ENCODE peak calls at places on chromosomes 5 and 9, in eight cellular contexts. Y is epithelial cell of esophagus, M is progenitor cell of endocrine pancreas, A is AG09319, C is GM12865, E is heart left ventricle, O is ovary, I is AG04449. P is an unnamed sample.

GRCh38 chr9:25557645-25558300 is 120.5 kb downstream of the TUSC1 start:
- DNase-seq in I (no peak), O (no peak), Y (no peak), E (no peak), M (no peak), C (no peak), A (no peak), P (no peak)

GRCh38 chr9:27634879-27635278 is 61.6 kb upstream of the C9orf72 start:
- DNase-seq in I (no peak), Y (no peak), O (no peak), M (no peak), C (peak), E (no peak), A (no peak), P (no peak)

GRCh38 chr5:137858223-137858916 is 9.3 kb upstream of the MYOT start:
- DNase-seq in A (peak), C (peak), I (no peak), O (no peak), M (no peak), E (no peak), Y (peak), P (no peak)

GRCh38 chr9:38619556-38620447 is 594 bp downstream of the ANKRD18A start:
- DNase-seq in A (no peak), C (no peak), O (no peak), E (no peak), M (no peak), I (no peak), Y (peak), P (no peak)

GRCh38 chr5:165029471-165029870 is 1524.1 kb downstream of the MAT2B start:
- DNase-seq in E (no peak), O (no peak), C (peak), M (no peak), I (no peak), Y (peak), A (no peak), P (no peak)

GRCh38 chr9:102550266-102550665 is 444.9 kb upstream of the CYLC2 start:
- DNase-seq in A (no peak), E (no peak), M (no peak), Y (no peak), I (no peak), O (no peak), C (no peak), P (no peak)

GRCh38 chr9:121989010-121989409 is 104.1 kb downstream of the TTLL11 start:
- DNase-seq in A (no peak), O (no peak), C (no peak), Y (peak), I (no peak), M (no peak), E (no peak), P (no peak)

GRCh38 chr5:132219981-132220380 is 7.7 kb downstream of the P4HA2 start:
- DNase-seq in I (no peak), M (no peak), E (no peak), Y (peak), C (no peak), A (no peak), O (no peak), P (no peak)

GRCh38 chr9:93594041-93594756 is 17.8 kb downstream of the PHF2 start:
- DNase-seq in M (no peak), E (no peak), A (no peak), I (no peak), C (no peak), Y (peak), O (no peak), P (no peak)

GRCh38 chr9:36485647-36486453 is 85.8 kb upstream of the RNF38 start:
- DNase-seq in Y (peak), O (peak), A (no peak), C (no peak), E (peak), I (no peak), M (no peak), P (no peak)

GRCh38 chr5:33992864-33993263 is 8.4 kb upstream of the SLC45A2 start:
- DNase-seq in E (no peak), O (no peak), M (no peak), Y (no peak), C (no peak), I (no peak), A (no peak), P (no peak)

GRCh38 chr5:151678146-151678545 is 8.6 kb downstream of the SPARC start:
- DNase-seq in O (no peak), C (no peak), E (peak), Y (no peak), I (no peak), A (no peak), M (no peak), P (no peak)

GRCh38 chr5:24381861-24382460 is 262.8 kb downstream of the CDH10 start:
- DNase-seq in E (no peak), C (no peak), I (no peak), O (no peak), A (no peak), M (no peak), Y (peak), P (no peak)

GRCh38 chr9:78316151-78316892 is 19.4 kb downstream of the PSAT1 start:
- DNase-seq in E (no peak), M (no peak), A (no peak), C (no peak), I (no peak), O (no peak), Y (no peak), P (no peak)

GRCh38 chr5:136063778-136064465 is 35.1 kb downstream of the TGFBI start:
- DNase-seq in Y (no peak), E (no peak), C (no peak), A (no peak), O (no peak), M (no peak), I (no peak), P (no peak)

GRCh38 chr9:109379513-109379912 is 58.7 kb upstream of the EPB41L4B start:
- DNase-seq in I (no peak), O (no peak), E (no peak), C (no peak), A (no peak), M (no peak), Y (no peak), P (no peak)

GRCh38 chr9:89137548-89138462 is 40.8 kb downstream of the SHC3 start:
- DNase-seq in A (peak), Y (peak), E (peak), C (no peak), I (peak), O (peak), M (no peak), P (no peak)

GRCh38 chr9:74824654-74825053 is 63.1 kb downstream of the TRPM6 start:
- DNase-seq in Y (peak), A (peak), I (no peak), E (peak), O (no peak), M (no peak), C (no peak), P (no peak)

GRCh38 chr9:127214421-127215265 is 49.9 kb upstream of the GARNL3 start:
- DNase-seq in C (peak), A (peak), E (no peak), O (peak), I (no peak), M (peak), Y (peak), P (peak)

GRCh38 chr9:107566596-107566995 is 77.0 kb upstream of the KLF4 start:
- DNase-seq in Y (no peak), A (no peak), C (no peak), I (no peak), M (no peak), O (no peak), E (no peak), P (no peak)

GRCh38 chr5:78638423-78638822 is 10.1 kb downstream of the LHFPL2 start:
- DNase-seq in M (no peak), I (peak), O (peak), Y (peak), A (peak), E (peak), C (no peak), P (no peak)

GRCh38 chr9:102631559-102631958 is 363.6 kb upstream of the CYLC2 start:
- DNase-seq in I (no peak), C (peak), M (no peak), Y (peak), O (no peak), E (no peak), A (no peak), P (no peak)

DNA sequence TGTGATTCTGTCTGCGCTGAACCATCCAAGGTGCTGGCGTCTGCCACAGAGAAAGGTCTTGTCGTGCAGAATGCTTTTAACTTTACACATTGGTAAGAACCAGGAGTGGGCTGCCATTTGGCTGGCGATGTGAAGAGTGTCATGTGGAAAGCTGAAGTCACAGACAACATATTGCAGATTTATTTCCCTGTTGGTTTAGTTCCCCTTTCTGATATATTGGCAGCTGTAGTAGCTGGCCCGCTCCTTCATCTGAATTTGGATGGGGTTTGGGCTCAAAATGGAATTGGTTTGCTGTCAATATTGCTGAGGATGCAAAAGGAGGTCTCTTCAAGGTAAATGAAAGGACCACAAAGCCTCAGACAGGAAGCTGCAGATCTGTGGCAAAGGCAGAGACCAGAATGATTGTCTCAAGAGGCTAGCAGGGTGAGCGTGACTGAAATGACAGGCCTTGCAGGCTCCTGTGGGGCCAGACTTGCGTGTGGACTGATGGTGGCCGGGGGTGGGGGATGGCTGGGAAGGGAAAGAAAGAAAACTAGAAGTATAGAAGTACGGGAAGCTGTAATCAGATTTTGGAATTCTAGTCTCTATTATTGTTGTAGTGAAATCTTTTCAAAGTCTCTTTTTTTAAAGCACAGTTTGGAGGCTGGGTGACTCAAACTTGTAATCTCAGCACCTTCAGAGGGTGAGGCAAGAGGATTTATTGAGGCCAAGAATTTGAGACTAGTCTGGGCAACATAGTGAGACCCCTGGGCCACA is 25.1 kb upstream of the CD180 start:
- DNase-seq in E (no peak), I (no peak), Y (no peak), O (no peak), C (peak), M (no peak), A (no peak), P (no peak)
- TF ChIP-seq CTCF in E (no peak), I (no peak), Y (no peak), O (no peak), C (no peak), M (no peak), A (no peak), P (no peak)

DNA sequence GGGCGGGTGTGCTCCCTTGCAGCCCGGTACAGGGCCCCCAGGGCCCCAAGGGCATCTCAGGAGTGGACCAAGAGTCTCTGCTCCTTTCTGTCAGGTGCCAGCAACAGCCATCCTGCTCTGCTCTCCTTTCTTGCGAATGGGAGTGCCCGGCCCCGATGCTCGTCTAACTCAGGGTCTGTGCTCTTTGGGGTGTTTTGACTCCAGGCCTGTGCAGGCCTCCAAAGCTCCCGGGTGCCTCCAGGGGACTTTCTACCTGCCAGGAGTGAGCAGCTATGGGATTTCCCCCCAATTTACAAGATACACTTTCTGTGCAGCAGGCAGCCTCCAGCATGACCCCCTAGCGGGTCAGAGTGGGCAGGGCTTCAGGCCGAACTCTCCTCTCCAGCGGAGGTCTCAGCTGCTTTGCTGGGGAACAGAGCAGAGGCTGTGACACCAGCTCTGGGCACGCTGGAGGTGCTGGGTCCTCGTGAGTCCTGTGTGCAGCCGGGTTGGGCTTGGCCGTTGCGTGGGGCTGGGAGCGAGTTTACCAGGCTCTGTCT is 3.0 kb downstream of the NRARP start:
- DNase-seq in I (no peak), O (no peak), M (no peak), E (peak), A (no peak), Y (peak), C (peak), P (no peak)
- TF ChIP-seq CTCF in I (no peak), O (no peak), M (peak), E (no peak), A (no peak), Y (no peak), C (no peak), P (no peak)

DNA sequence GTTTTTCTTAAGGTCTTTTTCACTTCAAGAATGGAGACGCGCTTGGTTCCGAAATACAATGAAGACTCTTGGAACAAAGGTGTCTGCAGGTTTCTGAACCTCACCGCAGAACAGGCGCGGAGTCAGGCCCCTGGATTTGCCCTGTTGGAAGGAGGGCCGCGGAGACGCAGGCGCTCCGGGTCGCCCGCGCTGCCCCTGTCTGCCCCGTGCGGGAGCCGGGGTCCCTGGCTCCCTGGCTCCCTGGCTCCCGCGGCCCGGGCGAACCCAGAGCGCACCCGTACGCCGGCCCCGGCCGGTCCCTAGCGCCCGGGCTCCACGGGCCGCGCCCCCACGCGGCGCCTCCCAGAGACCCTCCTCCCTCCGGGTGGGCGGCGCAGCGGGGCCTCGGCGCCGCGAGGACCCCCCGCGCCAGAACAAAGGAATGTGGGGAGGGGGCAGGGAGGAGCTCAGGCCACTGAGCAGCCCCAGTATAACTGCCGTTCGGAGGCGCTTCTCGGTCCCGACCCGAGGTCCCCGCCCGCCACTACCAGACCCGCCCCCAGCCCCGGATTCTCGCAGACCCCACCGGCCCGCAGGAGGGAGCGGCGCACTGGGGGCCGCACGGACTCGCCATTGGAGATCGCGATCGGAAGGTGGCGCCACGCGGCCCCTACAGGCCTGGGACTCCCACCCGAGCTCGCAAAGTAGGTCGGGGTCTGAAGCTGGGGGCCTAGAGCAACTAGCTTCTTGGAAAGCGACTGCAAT is 2.4 kb downstream of the NFIL3 start:
- DNase-seq in E (peak), Y (peak), C (no peak), O (peak), A (no peak), I (no peak), M (peak), P (no peak)
- TF ChIP-seq CTCF in E (peak), Y (peak), C (no peak), O (no peak), A (peak), I (peak), M (peak), P (peak)

GRCh38 chr5:127957701-127958190 is 125.8 kb upstream of the SLC12A2 start:
- DNase-seq in M (no peak), O (no peak), C (no peak), I (no peak), Y (no peak), A (no peak), E (no peak), P (no peak)
- TF ChIP-seq CTCF in M (no peak), O (no peak), C (no peak), I (no peak), Y (no peak), A (no peak), E (no peak), P (no peak)

DNA sequence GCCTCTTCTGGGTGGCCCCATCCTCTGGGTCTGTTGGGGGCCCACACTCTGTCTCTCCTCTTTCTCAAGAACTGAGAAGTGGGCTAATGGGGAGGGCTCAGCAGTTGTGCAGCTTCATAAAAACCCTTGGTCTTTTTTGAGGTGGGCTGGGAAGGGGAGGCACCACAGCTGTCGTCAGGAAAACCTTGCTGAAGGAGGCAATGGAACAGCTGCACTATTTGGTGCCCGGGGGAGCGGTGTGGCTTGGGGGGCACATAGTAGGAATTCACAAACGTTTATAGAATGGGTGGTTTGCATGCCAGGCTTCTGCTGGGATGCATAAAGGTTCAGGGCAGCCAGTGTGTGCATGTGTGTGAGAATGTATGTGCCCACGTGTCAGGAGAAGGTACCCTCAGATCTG is 3.2 kb upstream of the IER5L start:
- DNase-seq in M (no peak), O (no peak), Y (no peak), A (no peak), C (no peak), I (no peak), E (no peak), P (no peak)
- TF ChIP-seq CTCF in M (no peak), O (no peak), Y (no peak), A (no peak), C (no peak), I (no peak), E (no peak), P (no peak)

DNA sequence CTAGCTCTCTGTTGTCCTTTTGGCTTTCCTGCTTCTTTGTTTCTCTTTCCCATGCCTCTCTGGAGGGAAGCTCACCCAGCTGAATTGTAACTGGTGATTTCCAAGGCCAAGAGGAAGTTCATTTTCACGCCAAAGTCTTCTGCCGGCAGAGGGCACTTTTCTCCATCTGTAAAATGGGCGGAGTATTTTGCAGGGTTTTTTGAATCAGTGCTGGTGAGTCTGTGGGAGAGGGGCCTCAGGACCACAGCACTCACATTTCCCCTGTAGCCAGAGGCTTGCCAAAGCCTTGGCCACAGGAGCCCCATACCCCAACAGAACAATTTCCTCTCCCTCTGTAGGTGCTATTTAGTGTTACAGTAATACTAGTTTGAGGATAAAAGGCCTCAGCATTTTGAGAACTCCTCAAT is 42.3 kb upstream of the MATR3 start:
- DNase-seq in A (no peak), M (no peak), O (no peak), I (no peak), Y (no peak), E (no peak), C (peak), P (no peak)
- TF ChIP-seq CTCF in A (no peak), M (no peak), O (no peak), I (no peak), Y (no peak), E (peak), C (peak), P (no peak)

GRCh38 chr9:129383415-129384088 is 205.5 kb upstream of the IER5L start:
- DNase-seq in C (peak), E (peak), I (no peak), M (no peak), A (peak), O (peak), Y (peak), P (no peak)
- TF ChIP-seq CTCF in C (peak), E (peak), I (no peak), M (no peak), A (no peak), O (peak), Y (peak), P (no peak)

P was measured in D721Med.